ENCODE peak calls at places on chromosome 12, in eight cellular contexts. B, R, Z, P, W, I, K and A are unnamed samples.

GRCh38 chr12:98418357-98419075 is 96.9 kb upstream of the TMPO start:
- DNase-seq in B (peak; percentile 78), R (peak; percentile 93), Z (peak; percentile 93), P (peak; percentile 74), W (peak; percentile 98), I (peak; percentile 90), K (peak; percentile 95), A (peak; percentile 95)

GRCh38 chr12:96225994-96226399 is 31.8 kb downstream of the ELK3 start:
- DNase-seq in B (no peak), R (no peak), Z (no peak), P (no peak), W (no peak), I (no peak), K (no peak), A (no peak)

GRCh38 chr12:53754196-53754595 is 2.4 kb upstream of the CISTR start:
- DNase-seq in B (no peak), R (no peak), Z (no peak), P (no peak), W (no peak), I (no peak), K (no peak), A (no peak)

GRCh38 chr12:10186299-10186698 is 7.5 kb downstream of the TMEM52B start:
- DNase-seq in B (peak; percentile 14), R (no peak), Z (peak; percentile 61), P (no peak), W (no peak), I (no peak), K (no peak), A (peak; percentile 35)

GRCh38 chr12:69022674-69023073 is 89.7 kb upstream of the CPM start:
- DNase-seq in B (no peak), R (peak; percentile 25), Z (no peak), P (no peak), W (no peak), I (no peak), K (no peak), A (no peak)

GRCh38 chr12:105464426-105464825 is 133.9 kb downstream of the C12orf75 start:
- DNase-seq in B (no peak), R (no peak), Z (no peak), P (no peak), W (no peak), I (no peak), K (no peak), A (no peak)

GRCh38 chr12:123532021-123532420 is 1.5 kb downstream of the RILPL1 start:
- DNase-seq in B (no peak), R (peak; percentile 10), Z (no peak), P (no peak), W (peak; percentile 56), I (peak; percentile 22), K (no peak), A (no peak)

GRCh38 chr12:1594045-1594294 is 411 bp downstream of the FBXL14 start:
- DNase-seq in B (peak; percentile 74), R (no peak), Z (no peak), P (peak; percentile 75), W (peak; percentile 74), I (no peak), K (no peak), A (no peak)

GRCh38 chr12:30508205-30508967 is 187.3 kb downstream of the IPO8 start:
- DNase-seq in B (no peak), R (no peak), Z (no peak), P (no peak), W (no peak), I (no peak), K (no peak), A (no peak)

GRCh38 chr12:80648866-80649265 is 58.6 kb upstream of the MYF6 start:
- DNase-seq in B (no peak), R (peak; percentile 88), Z (no peak), P (no peak), W (peak; percentile 24), I (peak; percentile 72), K (peak; percentile 47), A (no peak)

GRCh38 chr12:62717636-62718035 is 217.3 kb downstream of the PPM1H start:
- DNase-seq in B (no peak), R (no peak), Z (no peak), P (no peak), W (no peak), I (no peak), K (no peak), A (no peak)

GRCh38 chr12:62190921-62191746 is 69.1 kb upstream of the USP15 start:
- DNase-seq in B (peak; percentile 11), R (peak; percentile 23), Z (no peak), P (peak; percentile 66), W (no peak), I (no peak), K (no peak), A (no peak)

GRCh38 chr12:127393896-127394295 is 873.1 kb upstream of the TMEM132C start:
- DNase-seq in B (no peak), R (peak; percentile 76), Z (no peak), P (no peak), W (peak; percentile 10), I (peak; percentile 43), K (peak; percentile 90), A (no peak)

GRCh38 chr12:87676726-87677125 is 352.5 kb downstream of the C12orf50 start:
- DNase-seq in B (no peak), R (no peak), Z (no peak), P (no peak), W (peak; percentile 14), I (peak; percentile 31), K (no peak), A (no peak)

GRCh38 chr12:121980892-121981272 is 40.8 kb upstream of the BCL7A start:
- DNase-seq in B (no peak), R (no peak), Z (no peak), P (no peak), W (no peak), I (no peak), K (no peak), A (no peak)

GRCh38 chr12:107402041-107403022 is 283.3 kb upstream of the PWP1 start:
- DNase-seq in B (peak; percentile 40), R (peak; percentile 62), Z (no peak), P (peak; percentile 94), W (peak; percentile 72), I (peak; percentile 75), K (peak; percentile 80), A (peak; percentile 30)

GRCh38 chr12:31324845-31325523 is 966 bp downstream of the SINHCAF start:
- DNase-seq in B (peak; percentile 60), R (peak; percentile 49), Z (peak; percentile 80), P (peak; percentile 38), W (peak; percentile 67), I (peak; percentile 29), K (peak; percentile 43), A (peak; percentile 58)

GRCh38 chr12:108610856-108611605 is 13.1 kb upstream of the TMEM119 start:
- DNase-seq in B (no peak), R (no peak), Z (no peak), P (no peak), W (no peak), I (no peak), K (no peak), A (no peak)

GRCh38 chr12:108612788-108613282 is 15.0 kb upstream of the TMEM119 start:
- DNase-seq in B (no peak), R (no peak), Z (no peak), P (peak; percentile 67), W (no peak), I (no peak), K (no peak), A (no peak)

GRCh38 chr12:108610336-108610815 is 12.5 kb upstream of the TMEM119 start:
- DNase-seq in B (no peak), R (no peak), Z (no peak), P (no peak), W (no peak), I (no peak), K (no peak), A (no peak)

GRCh38 chr12:108613548-108613947 is 15.7 kb upstream of the TMEM119 start:
- DNase-seq in B (no peak), R (no peak), Z (no peak), P (no peak), W (no peak), I (no peak), K (no peak), A (no peak)

DNA sequence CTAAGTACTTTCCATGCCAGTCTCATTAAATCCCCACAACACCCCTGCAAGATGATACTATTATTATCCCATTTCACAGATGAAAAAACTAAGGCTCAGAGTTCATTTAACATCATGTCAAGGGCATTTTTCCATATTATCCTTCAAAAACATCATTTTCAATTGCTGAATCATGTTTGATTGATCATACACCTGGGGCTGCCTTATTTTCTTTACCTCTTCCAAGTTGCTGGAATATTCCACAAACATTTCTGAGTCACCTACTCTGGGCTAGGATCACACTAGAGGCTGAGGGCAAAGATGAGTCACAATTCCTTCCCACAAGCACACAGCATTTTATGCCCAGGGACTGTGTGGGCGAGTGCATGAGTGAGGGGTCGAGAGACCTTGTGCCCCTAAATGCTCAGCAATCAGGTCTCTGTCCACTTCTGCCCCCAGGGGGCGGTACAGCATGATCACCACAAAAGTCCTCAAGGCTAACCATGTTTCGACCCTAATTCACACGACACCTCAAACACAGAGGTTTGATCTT is 14.1 kb upstream of the TMEM119 start:
- DNase-seq in B (no peak), R (peak; percentile 89), Z (no peak), P (peak; percentile 91), W (peak; percentile 64), I (peak; percentile 95), K (peak; percentile 71), A (no peak)
- TF ChIP-seq CTCF in B (no peak), R (peak; percentile 47), Z (peak; percentile 22), P (peak; percentile 85), W (peak; percentile 54), I (peak; percentile 36), K (peak; percentile 72), A (peak; percentile 32)

GRCh38 chr12:16385779-16386646 is 38.6 kb downstream of the MGST1 start:
- DNase-seq in B (peak; percentile 54), R (peak; percentile 70), Z (no peak), P (peak; percentile 65), W (peak; percentile 83), I (peak; percentile 64), K (peak; percentile 51), A (peak; percentile 49)
- H3K27me3 ChIP-seq in B (no peaks in the 10 kb centered on the region), R (no peaks in the 10 kb centered on the region), Z (no peaks in the 10 kb centered on the region), P (no peaks in the 10 kb centered on the region), W (no peaks in the 10 kb centered on the region), I (no peaks in the 10 kb centered on the region), K (no peaks in the 10 kb centered on the region), A (no peaks in the 10 kb centered on the region)

GRCh38 chr12:43349863-43350262 is 202.1 kb downstream of the ADAMTS20 start:
- DNase-seq in B (no peak), R (peak; percentile 31), Z (no peak), P (no peak), W (peak; percentile 28), I (peak; percentile 20), K (no peak), A (no peak)
- TF ChIP-seq CTCF in B (no peak), R (peak; percentile 49), Z (no peak), P (peak; percentile 31), W (peak; percentile 27), I (no peak), K (peak; percentile 40), A (no peak)

DNA sequence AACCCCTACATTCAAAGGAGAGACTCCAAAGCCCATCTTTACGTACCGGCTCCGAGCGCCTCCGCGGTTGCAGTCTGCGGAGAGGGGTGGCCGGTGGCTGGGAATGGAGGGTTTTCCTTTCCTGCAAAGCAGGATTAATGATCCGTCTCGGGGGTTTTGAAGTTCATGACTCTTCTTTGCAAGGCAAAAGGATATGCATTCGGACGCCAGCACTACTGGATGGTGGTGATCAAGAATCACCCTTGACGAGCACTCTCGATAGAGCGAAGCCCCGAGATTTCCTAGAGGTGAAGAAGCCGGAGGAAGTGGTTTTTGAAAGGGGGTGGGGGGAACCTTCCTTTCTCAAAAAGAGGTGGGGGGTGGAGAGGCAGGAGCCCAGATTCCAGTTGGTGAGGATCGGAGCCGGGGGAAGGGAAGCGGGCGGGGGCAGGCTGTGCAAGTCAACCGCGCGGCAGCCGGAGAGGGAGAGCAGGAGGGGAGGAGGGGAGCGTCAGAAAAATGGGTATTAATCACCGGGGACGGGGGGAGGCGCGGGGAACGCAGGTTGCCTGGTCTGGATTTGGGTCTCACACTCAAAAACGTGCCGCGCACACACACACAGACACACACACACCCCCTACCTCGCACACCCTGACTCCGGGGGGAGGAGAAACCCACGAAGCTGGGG is at the start of gene GRIN2B:
- DNase-seq in B (no peak), R (no peak), Z (no peak), P (peak; percentile 76), W (no peak), I (no peak), K (no peak), A (no peak)
- H3K27me3 ChIP-seq in B (peaks cover 21% of the 10 kb centered on the region), R (peaks cover 8% of the 10 kb centered on the region), Z (peaks cover 79% of the 10 kb centered on the region), P (peaks cover 50% of the 10 kb centered on the region), W (peaks cover 86% of the 10 kb centered on the region), I (peaks cover 10% of the 10 kb centered on the region), K (peaks cover 9% of the 10 kb centered on the region), A (no peaks in the 10 kb centered on the region)